ENCODE peak calls at places on chromosomes 4 and X, in ten cellular contexts. R, F, S, Y, T, X, J, U, N and L are unnamed samples.

GRCh38 chrX:10199212-10199611 is 42.4 kb downstream of the CLCN4 start:
- DNase-seq in R (no peak), F (no peak), S (no peak), Y (no peak), T (peak), X (no peak), J (no peak), U (peak), N (no peak), L (no peak)

GRCh38 chr4:139300431-139301142 is 718 bp upstream of the NAA15 start:
- DNase-seq in R (no peak), F (peak), S (no peak), Y (peak), T (no peak), X (no peak), J (no peak), U (no peak), N (no peak), L (no peak)

GRCh38 chr4:155419266-155419665 is 42.5 kb upstream of the MAP9 start:
- DNase-seq in R (no peak), F (no peak), S (no peak), Y (no peak), T (no peak), X (no peak), J (no peak), U (no peak), N (no peak), L (no peak)

GRCh38 chr4:128835498-128836222 is 26.2 kb downstream of the JADE1 start:
- DNase-seq in R (no peak), F (no peak), S (no peak), Y (no peak), T (peak), X (no peak), J (no peak), U (peak), N (no peak), L (no peak)

GRCh38 chr4:158819942-158820786 is 51.3 kb downstream of the FNIP2 start:
- DNase-seq in R (no peak), F (no peak), S (no peak), Y (no peak), T (no peak), X (no peak), J (no peak), U (no peak), N (no peak), L (no peak)

GRCh38 chrX:87526281-87526680 is 8.7 kb downstream of the KLHL4 start:
- DNase-seq in R (no peak), F (no peak), S (no peak), Y (no peak), T (no peak), X (no peak), J (no peak), U (no peak), N (no peak), L (no peak)

GRCh38 chr4:3613980-3614730 is 81.9 kb upstream of the LRPAP1 start:
- DNase-seq in R (no peak), F (peak), S (no peak), Y (no peak), T (no peak), X (no peak), J (peak), U (no peak), N (no peak), L (no peak)

GRCh38 chr4:82833696-82834313 is 35.2 kb upstream of the SCD5 start:
- DNase-seq in R (no peak), F (no peak), S (peak), Y (peak), T (no peak), X (no peak), J (no peak), U (no peak), N (no peak), L (no peak)

GRCh38 chrX:71492086-71493065 is 40.5 kb upstream of the OGT start:
- DNase-seq in R (peak), F (peak), S (no peak), Y (peak), T (peak), X (no peak), J (no peak), U (peak), N (no peak), L (peak)

GRCh38 chrX:63657821-63658220 is 127.2 kb downstream of the ARHGEF9 start:
- DNase-seq in R (no peak), F (peak), S (peak), Y (peak), T (peak), X (no peak), J (no peak), U (peak), N (peak), L (no peak)

GRCh38 chr4:83212041-83212851 is 72.4 kb downstream of the COQ2 start:
- DNase-seq in R (no peak), F (no peak), S (no peak), Y (no peak), T (no peak), X (no peak), J (no peak), U (no peak), N (no peak), L (no peak)

GRCh38 chr4:148239406-148239805 is 202.8 kb downstream of the NR3C2 start:
- DNase-seq in R (no peak), F (peak), S (no peak), Y (no peak), T (no peak), X (no peak), J (no peak), U (no peak), N (no peak), L (no peak)

GRCh38 chrX:14357314-14357713 is 172.0 kb upstream of the GLRA2 start:
- DNase-seq in R (no peak), F (no peak), S (no peak), Y (no peak), T (no peak), X (no peak), J (no peak), U (no peak), N (no peak), L (no peak)

GRCh38 chr4:120692964-120693363 is 229.6 kb downstream of the PRDM5 start:
- DNase-seq in R (no peak), F (no peak), S (peak), Y (peak), T (no peak), X (no peak), J (no peak), U (no peak), N (peak), L (no peak)

GRCh38 chrX:52934704-52935468 is 23.4 kb downstream of the FAM156A start:
- DNase-seq in R (peak), F (peak), S (peak), Y (peak), T (peak), X (peak), J (peak), U (peak), N (peak), L (peak)

GRCh38 chr4:88745581-88746163 is 48.0 kb upstream of the NAP1L5 start:
- DNase-seq in R (no peak), F (no peak), S (no peak), Y (no peak), T (no peak), X (no peak), J (no peak), U (no peak), N (no peak), L (no peak)

GRCh38 chrX:21907250-21907649 is 33.3 kb upstream of the SMS start:
- DNase-seq in R (no peak), F (peak), S (no peak), Y (no peak), T (no peak), X (no peak), J (no peak), U (no peak), N (no peak), L (no peak)

GRCh38 chr4:53541577-53542206 is 49.6 kb downstream of the LNX1 start:
- DNase-seq in R (no peak), F (no peak), S (peak), Y (no peak), T (no peak), X (no peak), J (no peak), U (no peak), N (no peak), L (no peak)

GRCh38 chr4:26878729-26879415 is 18.2 kb downstream of the STIM2 start:
- DNase-seq in R (no peak), F (no peak), S (no peak), Y (no peak), T (no peak), X (no peak), J (no peak), U (no peak), N (no peak), L (no peak)

GRCh38 chr4:152255437-152255836 is 280.5 kb downstream of the FBXW7 start:
- DNase-seq in R (no peak), F (peak), S (no peak), Y (no peak), T (peak), X (no peak), J (no peak), U (no peak), N (peak), L (peak)

GRCh38 chr4:136355970-136356369 is 1176.3 kb downstream of the PCDH18 start:
- DNase-seq in R (no peak), F (no peak), S (no peak), Y (no peak), T (no peak), X (no peak), J (no peak), U (no peak), N (no peak), L (no peak)

GRCh38 chrX:145552643-145553042 is 265.0 kb upstream of the SLITRK2 start:
- DNase-seq in R (no peak), F (no peak), S (no peak), Y (no peak), T (no peak), X (no peak), J (no peak), U (no peak), N (no peak), L (no peak)

GRCh38 chrX:12804655-12805054 is 13.4 kb downstream of the PRPS2 start:
- DNase-seq in R (no peak), F (no peak), S (no peak), Y (no peak), T (no peak), X (no peak), J (no peak), U (no peak), N (no peak), L (no peak)

GRCh38 chr4:188110741-188111458 is 1.5 kb upstream of the TRIML2 start:
- DNase-seq in R (no peak), F (no peak), S (no peak), Y (peak), T (no peak), X (no peak), J (no peak), U (no peak), N (no peak), L (no peak)

GRCh38 chr4:185307136-185307950 is 88.4 kb downstream of the LRP2BP start:
- DNase-seq in R (no peak), F (no peak), S (no peak), Y (no peak), T (no peak), X (no peak), J (no peak), U (no peak), N (no peak), L (peak)

GRCh38 chr4:149345424-149345823 is 470.2 kb downstream of the IQCM start:
- DNase-seq in R (no peak), F (no peak), S (no peak), Y (no peak), T (no peak), X (no peak), J (no peak), U (no peak), N (no peak), L (no peak)

GRCh38 chrX:152638443-152638904 is 779 bp downstream of the GABRQ start:
- DNase-seq in R (no peak), F (no peak), S (no peak), Y (no peak), T (no peak), X (no peak), J (no peak), U (no peak), N (no peak), L (no peak)

GRCh38 chrX:152632445-152633097 is 5.1 kb upstream of the GABRQ start:
- DNase-seq in R (peak), F (peak), S (peak), Y (peak), T (peak), X (peak), J (no peak), U (no peak), N (peak), L (no peak)

GRCh38 chrX:152639426-152639825 is 1.7 kb downstream of the GABRQ start:
- DNase-seq in R (no peak), F (no peak), S (no peak), Y (no peak), T (no peak), X (no peak), J (no peak), U (no peak), N (no peak), L (no peak)

GRCh38 chrX:152637649-152638442 is at the start of gene GABRQ:
- DNase-seq in R (peak), F (peak), S (no peak), Y (peak), T (no peak), X (peak), J (no peak), U (peak), N (peak), L (no peak)

DNA sequence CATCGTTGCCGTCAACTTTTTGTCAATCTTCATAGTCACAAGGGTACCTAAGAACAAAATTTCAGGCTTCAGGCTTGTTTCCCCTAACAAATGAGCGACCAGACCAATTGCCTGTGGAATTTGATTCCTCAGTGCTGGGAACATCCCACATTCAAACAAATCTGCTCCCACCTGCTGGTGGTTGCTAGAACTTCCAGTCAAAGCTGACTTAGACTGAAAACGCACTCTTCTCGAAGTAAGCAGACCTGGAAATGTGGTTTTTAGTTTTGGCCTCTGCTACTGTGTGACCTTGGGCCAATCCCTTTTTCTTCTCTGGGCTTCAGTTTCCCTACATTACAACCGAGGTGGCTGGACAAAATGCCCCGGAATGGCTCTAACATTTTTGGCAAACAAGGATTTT is 1.8 kb upstream of the GABRQ start:
- DNase-seq in R (peak), F (peak), S (peak), Y (peak), T (no peak), X (peak), J (no peak), U (no peak), N (peak), L (no peak)
- TF ChIP-seq CTCF in R (peak), F (peak), S (peak), Y (peak), T (peak), X (peak), J (peak), U (peak), N (peak), L (peak)

DNA sequence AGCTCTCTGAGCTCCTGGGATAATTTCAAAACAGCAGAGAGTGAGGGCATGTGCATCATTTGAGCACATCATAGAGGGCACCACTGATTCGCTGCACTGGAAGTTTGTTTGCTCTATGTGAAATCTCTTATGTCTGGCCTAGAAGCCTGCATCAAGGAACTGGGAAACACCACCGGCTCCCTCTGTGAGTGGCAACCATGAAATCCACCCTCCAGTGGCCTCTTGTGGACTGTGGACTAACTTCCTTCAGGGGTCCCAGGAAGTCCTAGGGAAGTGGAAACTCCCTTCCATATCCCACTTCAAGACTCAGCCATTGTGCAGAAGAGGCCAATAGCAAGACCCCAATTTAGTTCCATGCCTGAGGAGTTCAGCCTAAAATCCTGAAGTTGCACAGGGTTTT is 48.0 kb upstream of the IGFBP7 start:
- DNase-seq in R (no peak), F (no peak), S (no peak), Y (peak), T (no peak), X (no peak), J (no peak), U (no peak), N (no peak), L (no peak)
- TF ChIP-seq CTCF in R (no peak), F (peak), S (peak), Y (peak), T (no peak), X (no peak), J (no peak), U (no peak), N (no peak), L (no peak)

DNA sequence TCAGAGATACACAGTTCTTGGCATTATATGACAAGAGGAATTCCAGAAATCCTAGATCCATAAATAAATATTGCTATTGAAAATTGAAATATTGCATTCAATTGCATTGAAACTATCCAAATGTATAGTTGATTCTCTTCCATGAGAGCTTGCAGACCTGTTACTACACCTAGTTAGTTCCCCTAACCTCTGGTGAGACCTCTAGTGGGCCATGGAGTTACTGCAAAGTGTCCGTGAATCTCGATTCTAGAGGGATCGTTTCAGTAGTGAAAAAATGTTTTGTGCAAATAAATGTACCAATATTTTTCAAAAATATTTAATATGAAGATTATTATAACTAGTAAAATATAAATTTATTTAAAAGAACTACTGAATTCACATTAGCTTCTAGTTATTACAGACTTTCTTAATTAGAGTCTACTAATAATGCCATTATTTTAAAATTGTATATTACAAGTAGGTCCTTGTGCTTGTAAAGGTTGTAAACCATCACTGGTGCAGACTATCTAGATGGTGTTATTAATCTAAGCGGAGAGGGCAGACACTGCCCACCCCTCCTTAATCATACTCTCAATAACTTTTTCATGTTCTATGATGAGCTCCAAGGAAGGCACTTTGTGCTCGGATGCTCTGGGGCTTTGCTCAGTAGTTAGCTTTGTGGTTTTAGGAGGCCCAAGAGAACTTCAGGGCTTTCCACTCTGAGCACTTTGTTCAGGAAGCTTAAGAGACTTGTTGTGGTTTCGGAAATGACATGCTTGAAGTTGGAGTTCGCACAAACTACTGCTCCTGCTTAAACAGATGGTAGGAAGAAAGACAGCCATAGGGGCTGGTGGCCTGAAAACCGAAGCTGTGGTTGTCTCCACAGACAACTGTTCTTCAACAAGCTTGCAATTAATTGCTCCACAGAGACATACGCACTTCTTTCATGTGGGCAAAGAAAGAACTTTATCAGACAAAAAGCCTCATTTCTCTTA is 42.8 kb downstream of the IL21 start:
- DNase-seq in R (peak), F (peak), S (no peak), Y (peak), T (no peak), X (peak), J (no peak), U (no peak), N (peak), L (peak)
- TF ChIP-seq CTCF in R (peak), F (peak), S (peak), Y (peak), T (peak), X (peak), J (peak), U (peak), N (peak), L (peak)

GRCh38 chr4:110224142-110224541 is 25.7 kb upstream of the ELOVL6 start:
- DNase-seq in R (no peak), F (no peak), S (no peak), Y (no peak), T (no peak), X (no peak), J (no peak), U (no peak), N (no peak), L (no peak)
- TF ChIP-seq CTCF in R (no peak), F (no peak), S (no peak), Y (no peak), T (no peak), X (no peak), J (no peak), U (no peak), N (no peak), L (no peak)